ENCODE peak calls at places on chromosome 5, in five cellular contexts. K is adrenal gland; S is effector memory CD4-positive, alpha-beta T cell; H is A549; R is GM23338. T is an unnamed sample. For H3K4me1, the result is how much of the 10 kb centered on the place peaks cover.

GRCh38 chr5:14075937-14076336 is 67.2 kb upstream of the TRIO start:
- DNase-seq in K (no peak), S (no peak), H (no peak), R (no peak), T (no peak)

GRCh38 chr5:73901455-73901854 is 275.5 kb downstream of the ARHGEF28 start:
- DNase-seq in K (no peak), S (no peak), H (peak), R (peak), T (no peak)

GRCh38 chr5:122435738-122436137 is 123.7 kb downstream of the SNCAIP start:
- DNase-seq in K (no peak), S (no peak), H (no peak), R (no peak), T (no peak)

GRCh38 chr5:1511651-1512540 is 11.9 kb downstream of the LPCAT1 start:
- DNase-seq in K (peak), S (no peak), H (peak), R (no peak), T (peak)

GRCh38 chr5:168409601-168410458 is 76.4 kb upstream of the RARS1 start:
- DNase-seq in K (no peak), S (no peak), H (no peak), R (no peak), T (no peak)

GRCh38 chr5:157496847-157497246 is 36.8 kb downstream of the NIPAL4 start:
- DNase-seq in K (no peak), S (no peak), H (no peak), R (no peak), T (no peak)

GRCh38 chr5:78483809-78484521 is 123.5 kb downstream of the SCAMP1 start:
- DNase-seq in K (no peak), S (no peak), H (no peak), R (no peak), T (no peak)

GRCh38 chr5:44446399-44446798 is 57.2 kb upstream of the FGF10 start:
- DNase-seq in K (no peak), S (no peak), H (no peak), R (peak), T (no peak)

GRCh38 chr5:73321757-73322452 is 126.7 kb downstream of the FOXD1 start:
- DNase-seq in K (no peak), S (no peak), H (peak), R (no peak), T (no peak)

GRCh38 chr5:66840527-66841013 is 244.4 kb downstream of the MAST4 start:
- DNase-seq in K (no peak), S (no peak), H (no peak), R (no peak), T (no peak)

GRCh38 chr5:124651663-124652513 is 94.6 kb downstream of the ZNF608 start:
- DNase-seq in K (peak), S (no peak), H (peak), R (peak), T (no peak)

GRCh38 chr5:43039468-43040286 is 442 bp downstream of the ANXA2R start:
- DNase-seq in K (peak), S (peak), H (peak), R (peak), T (peak)

GRCh38 chr5:32531885-32532520 is 53.4 kb upstream of the SUB1 start:
- DNase-seq in K (no peak), S (peak), H (peak), R (peak), T (no peak)

GRCh38 chr5:131617140-131617822 is 17.7 kb downstream of the RAPGEF6 start:
- DNase-seq in K (no peak), S (no peak), H (no peak), R (no peak), T (no peak)

GRCh38 chr5:55584398-55585265 is 49.9 kb upstream of the PLPP1 start:
- DNase-seq in K (no peak), S (no peak), H (no peak), R (no peak), T (no peak)
- H3K27ac ChIP-seq in K (no peak), S (no peak), H (no peak), R (no peak), T (no peak)

GRCh38 chr5:35127006-35127405 is 79.3 kb upstream of the AGXT2 start:
- DNase-seq in K (no peak), S (no peak), H (no peak), R (no peak), T (no peak)
- H3K4me1 ChIP-seq in K (under half), S (under half), H (under half), R (under half), T (under half)

GRCh38 chr5:111999286-111999685 is 242.3 kb upstream of the NREP start:
- DNase-seq in K (no peak), S (no peak), H (no peak), R (no peak), T (no peak)
- H3K27ac ChIP-seq in K (no peak), S (no peak), H (no peak), R (no peak), T (no peak)

GRCh38 chr5:127028822-127029457 is 1.4 kb downstream of the MARCHF3 start:
- DNase-seq in K (peak), S (no peak), H (no peak), R (no peak), T (no peak)
- H3K4me1 ChIP-seq in K (under half), S (under half), H (under half), R (under half), T (under half)